ENCODE peak calls at places on chromosome 13, in ten cellular contexts. One of them, this sample, is unnamed.

GRCh38 chr13:51895906-51896888 is 34.4 kb downstream of the CCDC70 start:
- DNase-seq in mucosa of descending colon: peak
- DNase-seq in fibroblast of pulmonary artery: peak
- DNase-seq in cardiac fibroblast: peak
- DNase-seq in bronchial epithelial cell: peak
- DNase-seq in suprapubic skin: no peak
- DNase-seq in colonic mucosa: peak
- DNase-seq in thoracic aorta: no peak
- DNase-seq in HCT116: peak
- DNase-seq in endodermal cell: peak
- DNase-seq in this sample: peak

GRCh38 chr13:46553521-46553885 is 533 bp downstream of the LRCH1 start:
- DNase-seq in suprapubic skin: peak
- DNase-seq in fibroblast of pulmonary artery: no peak
- DNase-seq in cardiac fibroblast: no peak
- DNase-seq in HCT116: no peak
- DNase-seq in bronchial epithelial cell: no peak
- DNase-seq in mucosa of descending colon: peak
- DNase-seq in colonic mucosa: peak
- DNase-seq in thoracic aorta: no peak
- DNase-seq in endodermal cell: peak
- DNase-seq in this sample: no peak

GRCh38 chr13:104773775-104774174 is 1707.6 kb upstream of the SLC10A2 start:
- DNase-seq in thoracic aorta: no peak
- DNase-seq in endodermal cell: no peak
- DNase-seq in HCT116: peak
- DNase-seq in cardiac fibroblast: peak
- DNase-seq in bronchial epithelial cell: peak
- DNase-seq in mucosa of descending colon: no peak
- DNase-seq in fibroblast of pulmonary artery: peak
- DNase-seq in suprapubic skin: no peak
- DNase-seq in colonic mucosa: no peak
- DNase-seq in this sample: peak

GRCh38 chr13:99743079-99743478 is 228.5 kb downstream of the ZIC5 start:
- DNase-seq in cardiac fibroblast: no peak
- DNase-seq in colonic mucosa: no peak
- DNase-seq in HCT116: no peak
- DNase-seq in bronchial epithelial cell: no peak
- DNase-seq in fibroblast of pulmonary artery: no peak
- DNase-seq in suprapubic skin: no peak
- DNase-seq in endodermal cell: no peak
- DNase-seq in mucosa of descending colon: no peak
- DNase-seq in thoracic aorta: no peak
- DNase-seq in this sample: no peak

GRCh38 chr13:75537401-75538365 is at the start of gene COMMD6:
- DNase-seq in mucosa of descending colon: peak
- DNase-seq in colonic mucosa: peak
- DNase-seq in cardiac fibroblast: peak
- DNase-seq in endodermal cell: peak
- DNase-seq in HCT116: peak
- DNase-seq in bronchial epithelial cell: peak
- DNase-seq in thoracic aorta: peak
- DNase-seq in fibroblast of pulmonary artery: peak
- DNase-seq in suprapubic skin: peak
- DNase-seq in this sample: peak

GRCh38 chr13:20387441-20387971 is 138.2 kb downstream of the CRYL1 start:
- DNase-seq in cardiac fibroblast: no peak
- DNase-seq in thoracic aorta: no peak
- DNase-seq in suprapubic skin: no peak
- DNase-seq in endodermal cell: no peak
- DNase-seq in fibroblast of pulmonary artery: no peak
- DNase-seq in HCT116: no peak
- DNase-seq in mucosa of descending colon: no peak
- DNase-seq in colonic mucosa: no peak
- DNase-seq in bronchial epithelial cell: peak
- DNase-seq in this sample: peak

GRCh38 chr13:34897220-34897619 is 44.9 kb upstream of the NBEA start:
- DNase-seq in mucosa of descending colon: no peak
- DNase-seq in cardiac fibroblast: no peak
- DNase-seq in fibroblast of pulmonary artery: no peak
- DNase-seq in colonic mucosa: no peak
- DNase-seq in suprapubic skin: no peak
- DNase-seq in bronchial epithelial cell: no peak
- DNase-seq in HCT116: no peak
- DNase-seq in endodermal cell: no peak
- DNase-seq in thoracic aorta: no peak
- DNase-seq in this sample: no peak

GRCh38 chr13:36536546-36536945 is 104.3 kb downstream of the CCNA1 start:
- DNase-seq in bronchial epithelial cell: no peak
- DNase-seq in endodermal cell: no peak
- DNase-seq in thoracic aorta: no peak
- DNase-seq in suprapubic skin: no peak
- DNase-seq in HCT116: no peak
- DNase-seq in cardiac fibroblast: no peak
- DNase-seq in fibroblast of pulmonary artery: no peak
- DNase-seq in mucosa of descending colon: no peak
- DNase-seq in colonic mucosa: no peak
- DNase-seq in this sample: no peak

GRCh38 chr13:76971215-76971614 is 20.7 kb upstream of the CLN5 start:
- DNase-seq in mucosa of descending colon: no peak
- DNase-seq in endodermal cell: no peak
- DNase-seq in HCT116: no peak
- DNase-seq in suprapubic skin: no peak
- DNase-seq in fibroblast of pulmonary artery: no peak
- DNase-seq in colonic mucosa: no peak
- DNase-seq in thoracic aorta: no peak
- DNase-seq in bronchial epithelial cell: no peak
- DNase-seq in cardiac fibroblast: no peak
- DNase-seq in this sample: no peak

DNA sequence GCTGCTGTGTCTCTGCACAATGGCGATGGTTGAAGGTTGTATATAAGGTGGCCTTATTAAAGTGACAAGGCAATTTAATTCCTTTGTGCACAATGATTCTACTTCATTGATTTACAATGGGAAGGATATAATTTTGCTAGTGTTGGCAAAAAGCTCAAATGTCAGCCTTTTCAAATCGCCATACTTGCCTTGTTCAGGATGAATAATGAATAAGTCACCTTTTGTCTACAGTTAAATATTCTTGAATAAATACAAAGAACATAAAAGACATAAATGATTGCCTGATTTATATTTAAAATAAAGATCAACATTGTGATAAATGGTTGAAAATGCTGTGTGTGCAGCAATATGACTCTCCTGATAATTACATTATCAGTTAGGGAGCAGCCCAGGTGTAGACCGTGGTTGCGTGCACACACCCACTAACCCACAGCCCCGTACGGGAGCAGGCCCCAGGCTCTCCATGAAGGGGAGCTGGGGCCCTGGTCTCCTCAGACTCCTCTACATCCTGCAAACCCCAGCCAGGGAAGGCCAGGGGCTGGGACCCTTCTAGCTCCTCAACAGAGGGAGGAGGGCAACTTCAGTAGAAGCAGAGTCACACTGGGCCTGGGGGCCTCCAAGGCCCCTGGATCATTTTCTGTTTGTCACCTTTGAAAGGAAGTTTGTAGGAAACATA is 64.9 kb downstream of the TEX29 start:
- DNase-seq in colonic mucosa: no peak
- DNase-seq in endodermal cell: peak
- DNase-seq in bronchial epithelial cell: no peak
- DNase-seq in suprapubic skin: no peak
- DNase-seq in mucosa of descending colon: no peak
- DNase-seq in fibroblast of pulmonary artery: no peak
- DNase-seq in thoracic aorta: no peak
- DNase-seq in HCT116: no peak
- DNase-seq in cardiac fibroblast: no peak
- DNase-seq in this sample: no peak
- H3K4me3 ChIP-seq in colonic mucosa: no peak
- H3K4me3 ChIP-seq in endodermal cell: no peak
- H3K4me3 ChIP-seq in bronchial epithelial cell: no peak
- H3K4me3 ChIP-seq in suprapubic skin: no peak
- H3K4me3 ChIP-seq in mucosa of descending colon: no peak
- H3K4me3 ChIP-seq in fibroblast of pulmonary artery: no peak
- H3K4me3 ChIP-seq in thoracic aorta: no peak
- H3K4me3 ChIP-seq in HCT116: no peak
- H3K4me3 ChIP-seq in cardiac fibroblast: no peak
- H3K4me3 ChIP-seq in this sample: no peak

GRCh38 chr13:41199061-41199460 is 4.7 kb upstream of the KBTBD7 start:
- DNase-seq in cardiac fibroblast: no peak
- DNase-seq in endodermal cell: no peak
- DNase-seq in fibroblast of pulmonary artery: no peak
- DNase-seq in bronchial epithelial cell: no peak
- DNase-seq in mucosa of descending colon: no peak
- DNase-seq in HCT116: no peak
- DNase-seq in suprapubic skin: no peak
- DNase-seq in thoracic aorta: no peak
- DNase-seq in colonic mucosa: no peak
- DNase-seq in this sample: no peak

GRCh38 chr13:41196011-41196410 is 1.6 kb upstream of the KBTBD7 start:
- DNase-seq in colonic mucosa: no peak
- DNase-seq in mucosa of descending colon: no peak
- DNase-seq in thoracic aorta: no peak
- DNase-seq in bronchial epithelial cell: no peak
- DNase-seq in suprapubic skin: no peak
- DNase-seq in HCT116: no peak
- DNase-seq in cardiac fibroblast: no peak
- DNase-seq in fibroblast of pulmonary artery: no peak
- DNase-seq in endodermal cell: no peak
- DNase-seq in this sample: no peak

GRCh38 chr13:41193919-41194824 is at the start of gene KBTBD7:
- DNase-seq in endodermal cell: peak
- DNase-seq in fibroblast of pulmonary artery: peak
- DNase-seq in mucosa of descending colon: peak
- DNase-seq in thoracic aorta: peak
- DNase-seq in HCT116: peak
- DNase-seq in suprapubic skin: peak
- DNase-seq in colonic mucosa: peak
- DNase-seq in bronchial epithelial cell: peak
- DNase-seq in cardiac fibroblast: peak
- DNase-seq in this sample: peak

GRCh38 chr13:41199526-41199925 is 5.2 kb upstream of the KBTBD7 start:
- DNase-seq in colonic mucosa: no peak
- DNase-seq in endodermal cell: no peak
- DNase-seq in cardiac fibroblast: no peak
- DNase-seq in suprapubic skin: no peak
- DNase-seq in mucosa of descending colon: no peak
- DNase-seq in thoracic aorta: no peak
- DNase-seq in bronchial epithelial cell: no peak
- DNase-seq in HCT116: no peak
- DNase-seq in fibroblast of pulmonary artery: no peak
- DNase-seq in this sample: no peak

GRCh38 chr13:41196620-41197019 is 2.3 kb upstream of the KBTBD7 start:
- DNase-seq in HCT116: no peak
- DNase-seq in colonic mucosa: no peak
- DNase-seq in mucosa of descending colon: peak
- DNase-seq in bronchial epithelial cell: peak
- DNase-seq in thoracic aorta: no peak
- DNase-seq in cardiac fibroblast: peak
- DNase-seq in suprapubic skin: no peak
- DNase-seq in endodermal cell: no peak
- DNase-seq in fibroblast of pulmonary artery: peak
- DNase-seq in this sample: no peak
- TF ChIP-seq CTCF in HCT116: peak
- TF ChIP-seq CTCF in colonic mucosa: no peak
- TF ChIP-seq CTCF in mucosa of descending colon: no peak
- TF ChIP-seq CTCF in bronchial epithelial cell: peak
- TF ChIP-seq CTCF in thoracic aorta: no peak
- TF ChIP-seq CTCF in cardiac fibroblast: peak
- TF ChIP-seq CTCF in suprapubic skin: no peak
- TF ChIP-seq CTCF in endodermal cell: peak
- TF ChIP-seq CTCF in fibroblast of pulmonary artery: peak
- TF ChIP-seq CTCF in this sample: peak

DNA sequence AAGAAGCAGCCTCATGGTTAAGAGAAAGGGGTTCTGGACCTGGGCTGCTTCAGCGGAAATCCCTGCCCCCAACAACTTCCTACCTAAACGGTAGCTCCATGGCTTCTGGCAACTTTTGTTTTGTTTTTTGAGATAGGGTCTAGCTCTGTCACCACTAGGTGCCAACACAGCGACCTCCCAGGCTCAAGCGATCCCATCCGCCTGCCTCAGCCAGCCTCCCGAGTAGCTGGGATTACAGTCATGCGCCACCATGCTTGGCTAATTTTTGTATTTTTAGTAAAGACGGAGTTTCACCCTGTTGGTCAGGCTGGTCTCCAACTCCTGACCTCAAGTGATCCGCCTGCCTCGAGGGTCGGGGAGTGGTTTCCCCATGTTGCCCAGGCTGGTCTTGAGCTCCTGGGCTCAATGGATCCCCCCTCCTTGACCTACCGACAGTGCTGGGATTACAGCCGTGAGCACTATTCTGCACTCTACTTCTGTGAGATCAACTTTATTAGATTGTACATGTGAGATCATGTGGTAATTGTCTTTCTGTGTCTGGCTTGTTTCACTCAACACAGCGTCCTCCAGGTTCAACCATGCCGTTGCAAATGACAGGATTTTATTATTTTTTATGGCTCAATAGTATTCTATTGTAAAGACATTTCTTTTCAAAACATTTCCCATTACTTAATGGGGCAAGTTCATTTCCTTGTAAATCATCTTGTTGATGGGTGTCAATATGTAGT is 1.3 kb upstream of the OBI1 start:
- DNase-seq in bronchial epithelial cell: no peak
- DNase-seq in suprapubic skin: no peak
- DNase-seq in mucosa of descending colon: peak
- DNase-seq in thoracic aorta: no peak
- DNase-seq in fibroblast of pulmonary artery: no peak
- DNase-seq in cardiac fibroblast: no peak
- DNase-seq in colonic mucosa: no peak
- DNase-seq in HCT116: no peak
- DNase-seq in endodermal cell: peak
- DNase-seq in this sample: no peak
- H3K4me3 ChIP-seq in bronchial epithelial cell: peak
- H3K4me3 ChIP-seq in suprapubic skin: peak
- H3K4me3 ChIP-seq in mucosa of descending colon: no peak
- H3K4me3 ChIP-seq in thoracic aorta: peak
- H3K4me3 ChIP-seq in fibroblast of pulmonary artery: peak
- H3K4me3 ChIP-seq in cardiac fibroblast: peak
- H3K4me3 ChIP-seq in colonic mucosa: peak
- H3K4me3 ChIP-seq in HCT116: no peak
- H3K4me3 ChIP-seq in endodermal cell: no peak
- H3K4me3 ChIP-seq in this sample: peak

DNA sequence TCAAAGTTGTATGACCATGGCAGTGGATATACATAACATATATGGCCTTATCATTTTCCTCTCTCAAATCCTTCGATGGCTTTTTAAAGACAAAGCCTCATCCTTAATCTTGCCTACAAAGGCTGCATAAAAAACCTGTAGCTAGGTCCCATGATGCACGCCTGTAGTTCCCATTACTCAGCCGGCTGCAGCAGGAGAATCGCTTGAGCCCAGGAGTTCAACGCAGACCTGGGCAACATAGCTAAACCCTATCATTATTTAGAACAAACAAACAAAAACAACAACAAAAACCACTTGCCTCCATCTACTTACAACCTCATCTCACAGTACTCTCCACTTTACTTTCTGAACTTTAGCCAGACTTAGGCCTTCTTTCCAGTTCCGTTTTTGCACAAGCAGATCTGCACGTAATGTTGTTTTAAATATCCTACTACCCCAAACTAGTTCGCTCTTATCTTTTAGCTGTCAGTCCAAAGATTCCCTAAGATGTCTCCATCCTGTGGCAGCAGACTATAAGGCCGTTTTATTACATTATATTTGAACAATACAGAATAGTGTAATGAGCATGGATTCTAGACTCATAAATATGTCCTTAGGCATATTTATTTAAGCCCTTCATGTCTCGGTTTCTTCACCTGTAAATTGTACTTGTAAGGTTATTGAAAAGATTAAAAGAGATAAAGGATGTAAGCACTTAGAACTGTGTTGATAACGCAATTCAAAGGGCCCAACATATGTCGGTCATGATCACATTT is 969 bp upstream of the POMP start:
- DNase-seq in fibroblast of pulmonary artery: peak
- DNase-seq in endodermal cell: no peak
- DNase-seq in thoracic aorta: no peak
- DNase-seq in HCT116: no peak
- DNase-seq in bronchial epithelial cell: peak
- DNase-seq in suprapubic skin: no peak
- DNase-seq in mucosa of descending colon: no peak
- DNase-seq in colonic mucosa: no peak
- DNase-seq in cardiac fibroblast: peak
- DNase-seq in this sample: peak
- TF ChIP-seq CTCF in fibroblast of pulmonary artery: peak
- TF ChIP-seq CTCF in endodermal cell: peak
- TF ChIP-seq CTCF in thoracic aorta: no peak
- TF ChIP-seq CTCF in HCT116: no peak
- TF ChIP-seq CTCF in bronchial epithelial cell: no peak
- TF ChIP-seq CTCF in suprapubic skin: no peak
- TF ChIP-seq CTCF in mucosa of descending colon: no peak
- TF ChIP-seq CTCF in colonic mucosa: no peak
- TF ChIP-seq CTCF in cardiac fibroblast: peak
- TF ChIP-seq CTCF in this sample: peak

This sample was measured in foreskin fibroblast.